ENCODE peak calls at places on chromosome 7, in four cellular contexts. V, R, Z and A are unnamed samples.

GRCh38 chr7:41238851-41239331 is 464.0 kb downstream of the INHBA start:
- DNase-seq in V (no peak), R (peak), Z (no peak), A (no peak)

GRCh38 chr7:131011976-131012375 is 278.0 kb upstream of the KLF14 start:
- DNase-seq in V (no peak), R (peak), Z (peak), A (no peak)

GRCh38 chr7:20735346-20736065 is 51.2 kb downstream of the SP8 start:
- DNase-seq in V (no peak), R (no peak), Z (no peak), A (no peak)

GRCh38 chr7:40134428-40135423 is at the start of the genes MPLKIP and SUGCT:
- DNase-seq in V (peak), R (peak), Z (peak), A (peak)

GRCh38 chr7:154874409-154875113 is 128.4 kb downstream of the PAXIP1 start:
- DNase-seq in V (no peak), R (no peak), Z (no peak), A (peak)

GRCh38 chr7:151864081-151864480 is 12.8 kb downstream of the PRKAG2 start:
- DNase-seq in V (no peak), R (no peak), Z (no peak), A (no peak)

GRCh38 chr7:125878990-125879389 is 949.4 kb upstream of the POT1 start:
- DNase-seq in V (no peak), R (no peak), Z (no peak), A (no peak)

GRCh38 chr7:151990567-151990966 is 34.3 kb downstream of the GALNTL5 start:
- DNase-seq in V (no peak), R (peak), Z (no peak), A (peak)

GRCh38 chr7:98250789-98251188 is 1.2 kb downstream of the TECPR1 start:
- DNase-seq in V (no peak), R (no peak), Z (no peak), A (no peak)

GRCh38 chr7:106039486-106040060 is 72.5 kb downstream of the SYPL1 start:
- DNase-seq in V (no peak), R (peak), Z (peak), A (peak)

DNA sequence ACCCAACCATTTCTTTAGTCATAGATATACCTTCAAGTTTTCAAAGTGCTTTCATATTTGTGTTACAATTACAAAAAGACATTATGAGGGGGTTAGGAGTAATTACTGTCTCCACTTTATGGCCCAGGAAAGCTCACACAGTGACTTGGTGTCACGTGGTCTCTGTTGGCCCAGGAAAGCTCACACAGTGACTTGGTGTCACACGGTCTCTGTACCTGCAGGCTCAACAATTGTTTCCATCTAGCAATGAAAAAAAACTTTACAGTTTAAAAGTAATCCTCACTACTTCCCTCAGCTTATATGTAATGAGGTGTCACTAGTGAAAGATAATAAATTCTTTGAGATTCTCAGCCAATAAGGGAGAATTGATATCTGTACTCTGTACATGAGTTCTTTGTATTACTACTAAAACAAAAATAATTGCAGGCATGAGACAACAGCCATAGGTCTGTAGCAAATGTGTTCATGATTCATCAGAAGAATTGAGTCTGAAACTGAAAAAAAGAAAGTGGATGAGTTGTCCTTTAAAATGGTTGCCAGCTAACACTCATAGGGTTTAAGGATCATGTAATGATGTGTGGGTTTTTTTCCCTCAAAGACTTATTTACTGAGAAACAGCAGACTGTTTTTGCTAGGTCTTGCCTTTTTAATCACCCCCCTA is 10.9 kb downstream of the OGDH start:
- DNase-seq in V (no peak), R (peak), Z (peak), A (no peak)
- H3K4me3 ChIP-seq in V (no peak), R (no peak), Z (no peak), A (no peak)

DNA sequence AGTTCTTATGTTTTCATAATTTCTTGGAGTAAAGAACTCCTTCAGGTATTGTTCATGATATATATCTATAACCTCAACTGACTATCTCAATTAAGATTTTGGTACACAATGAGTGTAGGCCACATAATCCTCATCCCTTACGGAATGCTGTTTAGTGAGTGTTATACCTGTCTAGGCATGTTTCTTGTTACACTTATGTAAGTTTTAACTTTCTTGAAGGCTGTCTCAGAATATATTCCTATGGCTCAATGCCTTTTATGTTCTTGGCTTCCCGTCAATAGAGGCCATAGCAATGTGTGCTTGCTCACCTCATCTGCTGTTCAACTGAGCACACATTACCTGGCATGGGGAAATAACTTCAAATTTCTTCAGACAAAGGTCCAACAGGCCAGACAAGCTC is 185.1 kb downstream of the CTTNBP2 start:
- DNase-seq in V (no peak), R (no peak), Z (no peak), A (no peak)
- H3K4me3 ChIP-seq in V (no peak), R (no peak), Z (no peak), A (no peak)

DNA sequence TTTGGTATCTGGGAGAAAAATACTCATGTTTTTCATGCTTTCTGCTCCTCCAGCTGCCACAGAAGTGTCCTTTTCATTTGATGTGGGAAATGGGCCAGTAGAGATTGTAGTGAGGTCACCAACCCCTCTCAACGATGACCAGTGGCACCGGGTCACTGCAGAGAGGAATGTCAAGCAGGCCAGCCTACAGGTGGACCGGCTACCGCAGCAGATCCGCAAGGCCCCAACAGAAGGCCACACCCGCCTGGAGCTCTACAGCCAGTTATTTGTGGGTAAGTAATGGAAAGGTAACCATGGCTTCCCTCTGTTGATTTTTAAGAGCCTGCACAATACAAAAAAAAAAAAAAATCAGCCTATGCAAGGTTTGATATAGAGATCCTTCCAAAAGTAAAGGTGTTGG is 443.1 kb upstream of the C7orf33 start:
- DNase-seq in V (peak), R (no peak), Z (no peak), A (no peak)
- H3K4me3 ChIP-seq in V (no peak), R (no peak), Z (no peak), A (no peak)

DNA sequence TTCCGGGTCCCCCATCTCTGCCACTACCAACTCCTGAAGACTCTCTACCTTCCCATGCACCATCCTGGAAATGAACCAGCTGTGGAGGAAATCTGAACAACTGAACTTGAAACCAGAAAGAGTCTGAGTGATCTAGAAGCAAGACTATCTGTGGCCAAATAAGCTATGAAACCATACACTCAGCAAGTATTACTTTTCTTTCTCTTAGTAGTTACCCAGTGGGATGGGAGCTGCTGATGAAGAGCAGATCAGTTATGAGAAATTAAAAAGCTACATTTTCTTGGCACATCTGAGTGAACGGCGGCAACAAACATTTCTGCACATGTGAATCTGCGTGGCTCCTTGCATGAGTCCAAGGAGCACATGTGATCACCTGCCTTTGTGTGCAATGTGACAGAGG is 31.6 kb upstream of the AGK start:
- DNase-seq in V (no peak), R (no peak), Z (no peak), A (no peak)
- H3K4me3 ChIP-seq in V (no peak), R (no peak), Z (no peak), A (no peak)

GRCh38 chr7:2241580-2242540 is at the start of the genes MRM2 and NUDT1:
- DNase-seq in V (peak), R (peak), Z (peak), A (peak)

GRCh38 chr7:2242541-2243482 is 786 bp downstream of the NUDT1 start:
- DNase-seq in V (no peak), R (no peak), Z (no peak), A (peak)

GRCh38 chr7:2243483-2243840 is 1.4 kb downstream of the NUDT1 start:
- DNase-seq in V (no peak), R (no peak), Z (no peak), A (no peak)

GRCh38 chr7:2237109-2237602 is 4.4 kb upstream of the MAD1L1 start:
- DNase-seq in V (peak), R (no peak), Z (no peak), A (no peak)

DNA sequence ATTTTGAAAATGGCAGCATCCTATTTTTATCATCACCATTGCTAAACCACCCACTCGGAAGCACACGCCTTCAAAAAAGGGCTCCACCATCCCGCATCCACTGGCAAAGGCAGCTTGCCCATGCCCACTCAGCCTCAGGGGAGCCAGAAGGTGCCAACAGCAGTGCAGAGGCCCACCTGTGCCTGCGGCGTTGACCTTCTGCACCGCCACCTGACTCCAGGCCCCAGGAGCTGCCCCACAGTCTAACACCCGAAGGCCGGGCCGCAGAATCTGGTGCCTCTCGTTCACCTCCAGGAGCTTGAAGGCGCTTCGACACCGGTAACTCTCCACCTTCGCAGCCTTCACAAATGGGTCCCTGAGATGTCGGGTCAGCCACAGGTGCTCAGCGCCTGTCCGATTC is 2.8 kb downstream of the MRM2 start:
- DNase-seq in V (no peak), R (no peak), Z (no peak), A (no peak)
- H3K4me3 ChIP-seq in V (no peak), R (no peak), Z (no peak), A (no peak)

GRCh38 chr7:42348071-42348470 is 111.1 kb upstream of the GLI3 start:
- DNase-seq in V (no peak), R (no peak), Z (no peak), A (no peak)
- H3K4me3 ChIP-seq in V (no peak), R (no peak), Z (no peak), A (no peak)

GRCh38 chr7:28662236-28662635 is 249.9 kb downstream of the CREB5 start:
- DNase-seq in V (no peak), R (no peak), Z (no peak), A (no peak)
- H3K4me3 ChIP-seq in V (no peak), R (no peak), Z (no peak), A (no peak)

GRCh38 chr7:122300607-122301079 is 3.9 kb downstream of the FEZF1 start:
- DNase-seq in V (no peak), R (peak), Z (no peak), A (peak)
- H3K4me3 ChIP-seq in V (no peak), R (no peak), Z (no peak), A (no peak)

GRCh38 chr7:156616269-156617202 is 24.0 kb upstream of the RNF32 start:
- DNase-seq in V (no peak), R (no peak), Z (peak), A (peak)
- H3K4me3 ChIP-seq in V (peak), R (no peak), Z (peak), A (peak)

DNA sequence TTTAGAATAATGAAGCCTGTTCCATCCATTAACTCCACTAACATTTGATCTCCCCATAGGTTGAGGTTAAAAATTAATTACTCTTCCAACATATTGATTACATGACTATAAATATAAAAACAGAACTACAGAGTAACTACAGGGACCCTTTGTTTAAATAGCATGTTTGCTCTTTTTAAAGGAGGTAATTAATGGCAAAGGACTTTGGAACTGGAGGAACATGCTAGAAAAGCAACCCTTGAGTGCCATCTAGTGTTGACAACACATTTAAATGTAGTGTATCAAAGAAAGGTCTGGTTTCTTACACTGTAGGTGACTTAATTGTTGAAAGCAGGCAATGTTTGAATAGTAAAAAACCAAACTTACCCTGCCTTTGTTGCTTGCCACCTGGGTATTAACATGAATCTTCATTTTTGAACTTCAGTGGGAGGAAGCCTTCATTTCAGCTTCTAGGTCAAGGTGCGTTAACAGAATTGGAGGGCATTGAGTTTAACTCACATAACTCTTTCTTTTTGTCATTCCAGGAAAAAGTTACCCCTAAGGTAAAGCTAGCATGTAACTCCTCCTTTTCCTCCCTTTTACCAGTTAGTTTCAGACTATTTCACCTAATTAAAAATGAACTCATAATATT is 52.6 kb upstream of the CAPZA2 start:
- DNase-seq in V (no peak), R (peak), Z (peak), A (no peak)
- H3K4me3 ChIP-seq in V (no peak), R (no peak), Z (no peak), A (no peak)